ENCODE peak calls at places on chromosomes 11 and 22, in nine cellular contexts. V is foreskin fibroblast; A is CD4-positive, alpha-beta memory T cell; E is cardiac muscle cell; M is heart right ventricle; D is OCI-LY7; K is BJ; B is stomach; C is naive thymus-derived CD4-positive, alpha-beta T cell. L is an unnamed sample.

GRCh38 chr11:85769758-85770157 is 41.2 kb downstream of the SYTL2 start:
- DNase-seq in V (no peak), A (no peak), E (no peak), M (no peak), D (no peak), K (no peak), B (no peak), C (no peak), L (no peak)

GRCh38 chr11:70460959-70461358 is 62.6 kb downstream of the CTTN start:
- DNase-seq in V (no peak), A (no peak), E (no peak), M (no peak), D (no peak), K (no peak), B (no peak), C (no peak), L (no peak)

GRCh38 chr11:70627219-70627618 is 228.9 kb downstream of the CTTN start:
- DNase-seq in V (no peak), A (no peak), E (no peak), M (no peak), D (no peak), K (no peak), B (no peak), C (no peak), L (no peak)

GRCh38 chr11:119101367-119101758 is 290 bp downstream of the DPAGT1 start:
- DNase-seq in V (no peak), A (no peak), E (no peak), M (peak), D (peak), K (no peak), B (no peak), C (no peak), L (no peak)

GRCh38 chr11:47269002-47269828 is 718 bp upstream of the MADD start:
- DNase-seq in V (peak), A (peak), E (peak), M (peak), D (peak), K (peak), B (peak), C (peak), L (peak)

GRCh38 chr11:121741954-121742361 is 289.2 kb upstream of the SORL1-AS1 start:
- DNase-seq in V (peak), A (no peak), E (peak), M (peak), D (no peak), K (no peak), B (no peak), C (no peak), L (no peak)

GRCh38 chr11:86758171-86758570 is 42.2 kb upstream of the PRSS23 start:
- DNase-seq in V (no peak), A (no peak), E (no peak), M (no peak), D (no peak), K (no peak), B (no peak), C (no peak), L (no peak)

GRCh38 chr11:38226684-38227083 is 1628.6 kb upstream of the RAG2 start:
- DNase-seq in V (no peak), A (no peak), E (peak), M (no peak), D (no peak), K (no peak), B (no peak), C (no peak), L (no peak)

GRCh38 chr11:56841210-56841810 is 92.8 kb upstream of the OR9G4 start:
- DNase-seq in V (peak), A (no peak), E (peak), M (peak), D (peak), K (peak), B (peak), C (no peak), L (peak)

GRCh38 chr11:86692317-86692716 is 19.9 kb upstream of the ME3 start:
- DNase-seq in V (peak), A (no peak), E (no peak), M (no peak), D (no peak), K (no peak), B (no peak), C (no peak), L (no peak)

GRCh38 chr11:94602430-94603372 is 35.5 kb downstream of the PIWIL4 start:
- DNase-seq in V (peak), A (no peak), E (peak), M (peak), D (peak), K (no peak), B (peak), C (peak), L (peak)

GRCh38 chr11:114253771-114254170 is 42.4 kb upstream of the NNMT start:
- DNase-seq in V (no peak), A (no peak), E (no peak), M (no peak), D (no peak), K (no peak), B (no peak), C (no peak), L (no peak)

GRCh38 chr11:65572356-65573043 is at the start of gene FAM89B:
- DNase-seq in V (peak), A (peak), E (peak), M (peak), D (peak), K (no peak), B (peak), C (peak), L (no peak)

GRCh38 chr11:14340721-14341120 is 18.3 kb downstream of the RRAS2 start:
- DNase-seq in V (no peak), A (no peak), E (no peak), M (no peak), D (no peak), K (no peak), B (no peak), C (no peak), L (no peak)

GRCh38 chr11:113317297-113317696 is 2.9 kb downstream of the TTC12 start:
- DNase-seq in V (no peak), A (no peak), E (no peak), M (no peak), D (no peak), K (no peak), B (no peak), C (no peak), L (no peak)

GRCh38 chr11:46948378-46949131 is 12.0 kb downstream of the CSTPP1 start:
- DNase-seq in V (peak), A (no peak), E (no peak), M (no peak), D (no peak), K (peak), B (no peak), C (no peak), L (peak)

GRCh38 chr22:19878461-19879247 is 24.0 kb upstream of the GNB1L start:
- DNase-seq in V (peak), A (no peak), E (no peak), M (no peak), D (no peak), K (peak), B (no peak), C (no peak), L (no peak)
- H3K4me3 ChIP-seq in V (peak), A (no peak), E (no peak), M (no peak), D (no peak), K (peak), B (no peak), C (no peak), L (no peak)

GRCh38 chr11:62127426-62127825 is 3.6 kb downstream of the INCENP start:
- DNase-seq in V (no peak), A (no peak), E (no peak), M (no peak), D (no peak), K (no peak), B (no peak), C (no peak), L (no peak)

GRCh38 chr11:62125881-62126280 is 2.1 kb downstream of the INCENP start:
- DNase-seq in V (peak), A (no peak), E (no peak), M (no peak), D (peak), K (no peak), B (no peak), C (no peak), L (no peak)

GRCh38 chr11:62129610-62130497 is 6.0 kb downstream of the INCENP start:
- DNase-seq in V (no peak), A (no peak), E (no peak), M (no peak), D (no peak), K (no peak), B (peak), C (no peak), L (no peak)

GRCh38 chr11:62128835-62129234 is 5.0 kb downstream of the INCENP start:
- DNase-seq in V (no peak), A (no peak), E (no peak), M (no peak), D (no peak), K (no peak), B (no peak), C (no peak), L (no peak)

GRCh38 chr11:62127941-62128770 is 4.3 kb downstream of the INCENP start:
- DNase-seq in V (no peak), A (no peak), E (no peak), M (no peak), D (no peak), K (no peak), B (no peak), C (no peak), L (no peak)
- H3K4me3 ChIP-seq in V (no peak), A (no peak), E (no peak), M (no peak), D (no peak), K (no peak), B (no peak), C (no peak), L (no peak)

GRCh38 chr22:19998991-19999820 is 17.4 kb downstream of the ARVCF start:
- DNase-seq in V (no peak), A (no peak), E (no peak), M (no peak), D (no peak), K (no peak), B (no peak), C (no peak), L (no peak)
- H3K4me3 ChIP-seq in V (no peak), A (no peak), E (no peak), M (no peak), D (no peak), K (no peak), B (no peak), C (no peak), L (no peak)

GRCh38 chr22:40819741-40820140 is 595 bp upstream of the SLC25A17 start:
- DNase-seq in V (peak), A (no peak), E (no peak), M (no peak), D (peak), K (no peak), B (no peak), C (no peak), L (no peak)

GRCh38 chr22:40818747-40819662 is at the start of gene SLC25A17:
- DNase-seq in V (peak), A (peak), E (peak), M (peak), D (peak), K (no peak), B (peak), C (peak), L (no peak)

GRCh38 chr22:40813912-40814315 is 5.2 kb downstream of the SLC25A17 start:
- DNase-seq in V (no peak), A (no peak), E (no peak), M (no peak), D (no peak), K (no peak), B (no peak), C (no peak), L (no peak)

GRCh38 chr22:40818192-40818746 is 877 bp downstream of the SLC25A17 start:
- DNase-seq in V (no peak), A (peak), E (no peak), M (no peak), D (no peak), K (no peak), B (no peak), C (peak), L (no peak)

DNA sequence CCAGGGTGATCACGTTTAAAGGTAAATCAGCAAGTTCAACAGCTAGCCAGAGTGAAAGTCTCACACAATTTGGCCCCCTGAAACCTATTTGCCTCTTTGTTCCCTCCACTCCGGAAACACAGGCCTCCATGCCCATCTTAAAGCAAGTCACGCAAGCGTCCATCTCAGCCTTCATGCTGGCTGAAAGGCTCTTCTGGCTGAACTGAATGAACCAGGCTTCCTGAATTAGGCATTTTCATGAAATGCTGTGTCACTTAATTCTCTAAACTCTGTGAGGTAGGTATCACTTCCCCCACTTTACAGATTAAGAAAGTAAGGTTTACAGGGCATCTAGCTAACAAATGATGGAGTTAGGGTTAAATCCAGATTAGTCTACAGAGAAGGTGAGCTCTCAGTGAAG is 1.4 kb downstream of the SLC25A17 start:
- DNase-seq in V (no peak), A (no peak), E (no peak), M (no peak), D (peak), K (no peak), B (no peak), C (no peak), L (no peak)
- H3K4me3 ChIP-seq in V (peak), A (peak), E (no peak), M (no peak), D (peak), K (no peak), B (peak), C (peak), L (peak)

GRCh38 chr11:84212467-84213390 is 926.6 kb upstream of the CCDC90B start:
- DNase-seq in V (no peak), A (no peak), E (no peak), M (no peak), D (no peak), K (no peak), B (no peak), C (no peak), L (no peak)
- H3K4me3 ChIP-seq in V (no peak), A (no peak), E (no peak), M (no peak), D (no peak), K (no peak), B (no peak), C (no peak), L (no peak)

GRCh38 chr11:134120921-134121526 is 52.2 kb downstream of the JAM3 start:
- DNase-seq in V (peak), A (no peak), E (no peak), M (peak), D (no peak), K (no peak), B (no peak), C (no peak), L (no peak)

GRCh38 chr11:134116210-134116609 is 47.3 kb downstream of the JAM3 start:
- DNase-seq in V (no peak), A (no peak), E (no peak), M (no peak), D (no peak), K (no peak), B (no peak), C (no peak), L (no peak)

GRCh38 chr11:134119094-134119493 is 50.2 kb downstream of the JAM3 start:
- DNase-seq in V (peak), A (no peak), E (no peak), M (no peak), D (no peak), K (no peak), B (no peak), C (no peak), L (no peak)

GRCh38 chr11:134118016-134118415 is 49.1 kb downstream of the JAM3 start:
- DNase-seq in V (no peak), A (no peak), E (no peak), M (no peak), D (no peak), K (no peak), B (no peak), C (no peak), L (no peak)

GRCh38 chr11:134120143-134120850 is 51.4 kb downstream of the JAM3 start:
- DNase-seq in V (peak), A (no peak), E (peak), M (peak), D (no peak), K (peak), B (peak), C (no peak), L (peak)
- H3K4me3 ChIP-seq in V (peak), A (no peak), E (no peak), M (no peak), D (no peak), K (peak), B (no peak), C (no peak), L (no peak)

GRCh38 chr11:128784059-128784804 is 82.9 kb downstream of the KCNJ1 start:
- DNase-seq in V (no peak), A (no peak), E (no peak), M (no peak), D (no peak), K (no peak), B (no peak), C (no peak), L (no peak)

GRCh38 chr11:128790200-128790599 is 76.9 kb downstream of the KCNJ1 start:
- DNase-seq in V (peak), A (no peak), E (peak), M (peak), D (no peak), K (no peak), B (no peak), C (no peak), L (no peak)

GRCh38 chr11:128786507-128786906 is 80.6 kb downstream of the KCNJ1 start:
- DNase-seq in V (no peak), A (no peak), E (no peak), M (no peak), D (no peak), K (no peak), B (no peak), C (no peak), L (no peak)

DNA sequence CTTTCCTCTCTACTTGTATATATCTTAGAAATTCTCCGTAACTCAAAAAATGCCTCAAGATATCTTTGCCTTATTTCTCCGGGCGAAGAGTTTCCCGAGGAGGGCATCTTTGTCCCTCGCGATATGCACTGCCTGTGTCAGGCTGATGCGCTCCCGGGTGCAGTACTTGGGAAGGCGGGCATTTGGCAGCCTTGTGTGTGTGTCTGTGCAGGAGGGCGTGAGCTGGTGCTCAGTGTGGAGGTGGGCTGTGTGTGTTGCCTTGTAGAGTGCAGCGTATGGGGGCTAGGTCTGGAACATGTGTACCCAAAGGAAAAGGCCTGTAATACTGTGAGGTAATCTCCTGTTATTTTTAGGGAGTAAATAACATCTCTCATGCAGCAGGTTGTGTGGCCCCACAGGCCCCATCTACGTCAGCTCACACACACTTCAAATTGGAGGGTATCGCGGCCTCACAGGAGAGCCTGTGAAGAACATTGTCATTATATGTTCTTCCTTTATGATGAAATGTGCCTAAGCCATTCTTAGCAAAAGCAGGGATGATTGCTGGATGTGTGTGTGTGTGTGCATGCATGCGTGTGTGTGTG is 77.5 kb downstream of the KCNJ1 start:
- DNase-seq in V (no peak), A (no peak), E (no peak), M (no peak), D (no peak), K (no peak), B (no peak), C (no peak), L (no peak)
- H3K4me3 ChIP-seq in V (no peak), A (no peak), E (no peak), M (no peak), D (no peak), K (no peak), B (no peak), C (no peak), L (no peak)